ENCODE peak calls at places on chromosomes 12 and 14, in five cellular contexts. S, H, J, A and Y are unnamed samples.

GRCh38 chr14:105646175-105646574 is 119.8 kb downstream of the TMEM121 start:
- DNase-seq in S (no peak), H (no peak), J (no peak), A (no peak), Y (no peak)

GRCh38 chr12:90909069-90909676 is 45.8 kb downstream of the CCER1 start:
- DNase-seq in S (peak; percentile 31), H (peak; percentile 67), J (peak; percentile 46), A (peak; percentile 37), Y (peak; percentile 64)

GRCh38 chr12:103269962-103270361 is 225.8 kb downstream of the C12orf42 start:
- DNase-seq in S (no peak), H (peak; percentile 1), J (no peak), A (no peak), Y (peak; percentile 2)

GRCh38 chr12:107655281-107656065 is 30.1 kb upstream of the PWP1 start:
- DNase-seq in S (no peak), H (no peak), J (no peak), A (no peak), Y (no peak)

GRCh38 chr12:86697916-86698315 is 441.7 kb upstream of the MGAT4C start:
- DNase-seq in S (no peak), H (no peak), J (no peak), A (no peak), Y (no peak)

GRCh38 chr14:85471744-85472143 is 58.2 kb upstream of the FLRT2 start:
- DNase-seq in S (no peak), H (peak; percentile 94), J (no peak), A (no peak), Y (peak; percentile 89)

GRCh38 chr12:116015525-116015924 is 262.0 kb downstream of the MED13L start:
- DNase-seq in S (no peak), H (peak; percentile 68), J (no peak), A (no peak), Y (peak; percentile 77)

GRCh38 chr12:47377414-47378221 is 297.9 kb upstream of the AMIGO2 start:
- DNase-seq in S (no peak), H (peak; percentile 100), J (no peak), A (no peak), Y (peak; percentile 96)

GRCh38 chr14:99838555-99839193 is 45.5 kb downstream of the EML1 start:
- DNase-seq in S (peak; percentile 81), H (peak; percentile 59), J (peak; percentile 67), A (peak; percentile 59), Y (peak; percentile 36)

DNA sequence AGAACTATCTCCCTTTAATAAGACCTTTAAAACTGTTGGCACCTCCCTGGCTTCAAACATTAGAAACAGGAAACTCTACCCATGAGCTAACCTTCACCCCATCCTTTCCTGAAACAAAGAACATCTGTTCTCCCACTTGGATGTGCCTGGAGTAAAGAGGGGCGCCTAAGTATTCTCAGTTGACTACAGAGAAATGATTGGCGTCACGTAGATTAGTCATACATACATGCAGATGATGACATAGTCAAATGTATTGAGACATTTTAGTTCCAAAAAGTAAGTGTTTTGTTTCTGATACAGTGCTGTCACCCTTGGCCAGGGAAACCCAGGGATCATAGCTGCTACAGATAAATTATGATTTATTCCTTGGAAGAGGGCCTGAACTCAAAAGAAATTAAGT is 260.0 kb upstream of the PLEKHG7 start:
- DNase-seq in S (no peak), H (no peak), J (no peak), A (no peak), Y (no peak)
- H2AFZ ChIP-seq in S (no peak overlapping the region), H (no peak overlapping the region), J (no peak overlapping the region), A (no peak overlapping the region), Y (no peak overlapping the region)

DNA sequence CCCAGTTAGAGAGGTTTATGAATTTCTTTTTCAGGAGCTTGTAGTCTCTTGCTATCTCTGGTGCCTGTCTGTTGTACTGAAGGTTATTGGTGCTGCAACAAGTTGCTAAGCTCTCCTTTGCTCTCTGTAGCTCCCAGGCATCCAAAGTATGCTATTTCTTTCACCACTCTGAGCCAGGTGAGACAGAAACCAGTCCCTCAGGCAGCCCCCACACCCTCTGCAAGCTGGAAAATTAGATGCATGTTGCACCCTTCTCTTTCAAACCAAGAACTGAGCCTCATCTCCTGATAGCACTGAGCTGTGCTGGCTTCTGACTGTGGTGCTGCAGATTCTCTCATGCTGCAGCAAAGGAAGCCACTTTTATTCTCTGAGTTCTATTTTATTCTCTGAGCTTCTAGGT is 9.6 kb upstream of the TRIM9 start:
- DNase-seq in S (no peak), H (no peak), J (no peak), A (no peak), Y (no peak)
- H2BK15ac ChIP-seq in S (no peak overlapping the region), H (no peak overlapping the region), J (no peak overlapping the region), A (no peak overlapping the region), Y (no peak overlapping the region)

DNA sequence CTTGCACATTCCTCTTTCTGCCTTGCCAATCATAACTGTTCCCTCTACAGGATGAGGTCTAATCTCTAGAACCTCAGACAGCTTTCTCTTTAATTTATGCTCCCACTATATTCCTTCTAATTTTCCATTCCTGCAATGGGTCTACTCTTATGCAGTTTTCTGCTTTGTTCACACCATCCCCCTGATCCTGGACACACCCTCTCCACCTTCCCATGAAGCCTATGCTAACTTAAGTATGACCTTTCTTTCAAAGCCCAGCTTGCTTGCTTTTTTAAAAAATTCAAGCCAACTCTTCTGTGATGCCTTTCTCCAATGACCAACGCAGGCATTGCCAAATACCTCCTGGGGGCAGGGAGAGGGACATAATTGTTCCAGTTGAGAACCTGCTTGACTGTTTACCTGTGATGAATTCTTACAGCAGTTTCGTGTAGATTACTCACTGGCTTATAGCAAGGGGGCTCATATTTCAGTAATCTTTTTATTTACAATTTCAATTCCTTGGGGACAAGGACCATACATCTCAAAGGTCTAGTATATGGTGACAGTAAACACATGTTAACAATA is 7.8 kb downstream of the SLC38A1 start:
- DNase-seq in S (no peak), H (no peak), J (no peak), A (no peak), Y (no peak)
- H3K14ac ChIP-seq in S (no peak overlapping the region), H (peak overlapping the region; percentile 86), J (no peak overlapping the region), A (no peak overlapping the region), Y (no peak overlapping the region)

GRCh38 chr12:64172143-64172970 is 49.7 kb downstream of the KICS2 start:
- DNase-seq in S (no peak), H (no peak), J (no peak), A (no peak), Y (no peak)

GRCh38 chr12:64169999-64170398 is 52.1 kb downstream of the KICS2 start:
- DNase-seq in S (no peak), H (no peak), J (no peak), A (no peak), Y (no peak)

GRCh38 chr12:64175254-64175945 is 46.7 kb downstream of the KICS2 start:
- DNase-seq in S (no peak), H (no peak), J (no peak), A (no peak), Y (no peak)

GRCh38 chr12:64173456-64173855 is 48.6 kb downstream of the KICS2 start:
- DNase-seq in S (no peak), H (no peak), J (no peak), A (no peak), Y (no peak)

GRCh38 chr12:64171715-64172114 is 50.4 kb downstream of the KICS2 start:
- DNase-seq in S (no peak), H (peak; percentile 67), J (no peak), A (no peak), Y (peak; percentile 77)
- H2AFZ ChIP-seq in S (peak overlapping the region; percentile 33), H (no peak overlapping the region), J (peak overlapping the region; percentile 20), A (no peak overlapping the region), Y (no peak overlapping the region)

GRCh38 chr12:65319680-65320193 is 41.3 kb downstream of the MSRB3 start:
- DNase-seq in S (no peak), H (peak; percentile 15), J (no peak), A (no peak), Y (no peak)
- H2BK15ac ChIP-seq in S (no peak overlapping the region), H (no peak overlapping the region), J (no peak overlapping the region), A (no peak overlapping the region), Y (no peak overlapping the region)

GRCh38 chr14:70871001-70871400 is 36.3 kb upstream of the PCNX1 start:
- DNase-seq in S (no peak), H (no peak), J (no peak), A (no peak), Y (no peak)

GRCh38 chr14:70873627-70874026 is 33.6 kb upstream of the PCNX1 start:
- DNase-seq in S (no peak), H (no peak), J (no peak), A (no peak), Y (no peak)

GRCh38 chr14:70872678-70873020 is 34.6 kb upstream of the PCNX1 start:
- DNase-seq in S (no peak), H (no peak), J (no peak), A (no peak), Y (no peak)

DNA sequence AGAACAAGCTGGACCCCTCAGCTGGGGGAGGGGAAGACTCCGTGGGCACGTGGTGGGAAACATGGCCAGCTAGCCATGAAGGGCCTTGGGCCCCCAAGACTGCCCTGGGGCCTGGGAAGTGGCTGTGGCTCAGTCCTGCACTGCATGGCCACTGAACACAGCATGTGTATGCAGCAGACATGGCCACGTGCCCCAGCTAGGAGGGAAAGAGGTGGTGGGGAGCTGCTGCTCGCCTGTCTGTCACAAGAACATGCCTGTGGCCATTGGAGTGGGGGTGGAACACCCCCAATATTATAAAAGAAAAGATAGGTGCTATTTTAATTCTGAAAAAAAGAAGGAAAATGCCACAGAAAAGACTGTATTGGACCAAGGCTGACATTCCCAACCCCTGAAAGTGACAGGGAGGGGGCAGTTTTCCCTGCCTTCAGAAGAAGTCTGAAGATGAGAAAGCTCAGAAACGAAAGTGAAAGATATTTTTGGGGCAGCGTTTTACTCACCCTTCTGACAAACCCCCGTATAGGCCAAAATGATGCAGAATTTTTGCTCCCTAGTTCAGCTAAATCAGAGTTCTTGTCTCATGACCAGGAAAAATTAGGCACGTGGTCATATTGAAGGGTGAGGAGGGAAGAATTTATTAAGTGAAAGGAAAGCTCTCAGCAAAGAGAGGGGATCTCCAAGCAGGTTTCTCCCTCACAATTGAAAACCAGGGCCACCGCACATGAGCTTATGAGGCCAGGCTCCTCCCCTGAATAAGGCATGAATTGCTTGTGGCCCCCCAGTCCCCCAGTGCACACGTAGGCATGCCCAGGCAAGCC is 35.2 kb upstream of the PCNX1 start:
- DNase-seq in S (no peak), H (no peak), J (no peak), A (no peak), Y (peak; percentile 44)
- H3K14ac ChIP-seq in S (no peak overlapping the region), H (no peak overlapping the region), J (no peak overlapping the region), A (no peak overlapping the region), Y (peak overlapping the region; percentile 71)